ENCODE peak calls at places on chromosomes 13 and 19, in five cellular contexts. One of them, this sample, is unnamed.

GRCh38 chr19:44576843-44577565 is 36.4 kb upstream of the IGSF23 start:
- DNase-seq in body of pancreas: peak
- DNase-seq in right lobe of liver: peak
- DNase-seq in A549: peak
- DNase-seq in HCT116: peak
- DNase-seq in this sample: peak

GRCh38 chr19:49331616-49332055 is 3.6 kb upstream of the CD37 start:
- DNase-seq in body of pancreas: peak
- DNase-seq in right lobe of liver: peak
- DNase-seq in A549: peak
- DNase-seq in HCT116: peak
- DNase-seq in this sample: no peak

GRCh38 chr13:29956771-29957170 is 106.4 kb upstream of the UBL3 start:
- DNase-seq in body of pancreas: no peak
- DNase-seq in right lobe of liver: no peak
- DNase-seq in A549: no peak
- DNase-seq in HCT116: no peak
- DNase-seq in this sample: no peak

GRCh38 chr13:109812375-109812774 is 26.0 kb upstream of the IRS2 start:
- DNase-seq in body of pancreas: no peak
- DNase-seq in right lobe of liver: no peak
- DNase-seq in A549: no peak
- DNase-seq in HCT116: no peak
- DNase-seq in this sample: no peak

GRCh38 chr13:25490236-25490635 is 118.5 kb downstream of the ATP8A2 start:
- DNase-seq in body of pancreas: no peak
- DNase-seq in right lobe of liver: no peak
- DNase-seq in A549: no peak
- DNase-seq in HCT116: no peak
- DNase-seq in this sample: no peak

GRCh38 chr13:73677041-73677589 is 457.1 kb downstream of the KLF12 start:
- DNase-seq in body of pancreas: no peak
- DNase-seq in right lobe of liver: no peak
- DNase-seq in A549: peak
- DNase-seq in HCT116: no peak
- DNase-seq in this sample: no peak

GRCh38 chr13:46773556-46773955 is 23.4 kb downstream of the ESD start:
- DNase-seq in body of pancreas: no peak
- DNase-seq in right lobe of liver: no peak
- DNase-seq in A549: no peak
- DNase-seq in HCT116: no peak
- DNase-seq in this sample: no peak

GRCh38 chr19:17073869-17074627 is 1.2 kb downstream of the HAUS8 start:
- DNase-seq in body of pancreas: no peak
- DNase-seq in right lobe of liver: no peak
- DNase-seq in A549: no peak
- DNase-seq in HCT116: no peak
- DNase-seq in this sample: peak

GRCh38 chr13:43348397-43348796 is 325.0 kb downstream of the DNAJC15 start:
- DNase-seq in body of pancreas: no peak
- DNase-seq in right lobe of liver: no peak
- DNase-seq in A549: peak
- DNase-seq in HCT116: no peak
- DNase-seq in this sample: no peak

GRCh38 chr13:49240017-49240416 is 7.7 kb upstream of the CDADC1 start:
- DNase-seq in body of pancreas: peak
- DNase-seq in right lobe of liver: no peak
- DNase-seq in A549: peak
- DNase-seq in HCT116: peak
- DNase-seq in this sample: no peak

GRCh38 chr19:17323973-17324327 is 10.7 kb downstream of the ANO8 start:
- DNase-seq in body of pancreas: no peak
- DNase-seq in right lobe of liver: no peak
- DNase-seq in A549: no peak
- DNase-seq in HCT116: no peak
- DNase-seq in this sample: no peak

GRCh38 chr19:33399745-33400681 is 26.5 kb downstream of the CEBPG start:
- DNase-seq in body of pancreas: no peak
- DNase-seq in right lobe of liver: peak
- DNase-seq in A549: no peak
- DNase-seq in HCT116: no peak
- DNase-seq in this sample: peak

GRCh38 chr13:98556968-98557591 is 19.8 kb downstream of the STK24 start:
- DNase-seq in body of pancreas: peak
- DNase-seq in right lobe of liver: no peak
- DNase-seq in A549: no peak
- DNase-seq in HCT116: no peak
- DNase-seq in this sample: no peak

GRCh38 chr19:57719424-57719823 is 8.0 kb downstream of the ZNF671 start:
- DNase-seq in body of pancreas: no peak
- DNase-seq in right lobe of liver: no peak
- DNase-seq in A549: no peak
- DNase-seq in HCT116: no peak
- DNase-seq in this sample: no peak

GRCh38 chr13:30572859-30573275 is 44.9 kb upstream of the USPL1 start:
- DNase-seq in body of pancreas: peak
- DNase-seq in right lobe of liver: no peak
- DNase-seq in A549: peak
- DNase-seq in HCT116: no peak
- DNase-seq in this sample: no peak

GRCh38 chr19:49749055-49749716 is 13.9 kb downstream of the TSKS start:
- DNase-seq in body of pancreas: no peak
- DNase-seq in right lobe of liver: no peak
- DNase-seq in A549: no peak
- DNase-seq in HCT116: peak
- DNase-seq in this sample: no peak

GRCh38 chr13:111343186-111343805 is 22.9 kb downstream of the TEX29 start:
- DNase-seq in body of pancreas: no peak
- DNase-seq in right lobe of liver: no peak
- DNase-seq in A549: no peak
- DNase-seq in HCT116: no peak
- DNase-seq in this sample: no peak

GRCh38 chr19:17762505-17763229 is 11.4 kb downstream of the FCHO1 start:
- DNase-seq in body of pancreas: no peak
- DNase-seq in right lobe of liver: no peak
- DNase-seq in A549: peak
- DNase-seq in HCT116: no peak
- DNase-seq in this sample: peak

GRCh38 chr19:16587031-16588023 is 15.1 kb upstream of the SLC35E1 start:
- DNase-seq in body of pancreas: peak
- DNase-seq in right lobe of liver: no peak
- DNase-seq in A549: no peak
- DNase-seq in HCT116: no peak
- DNase-seq in this sample: peak

GRCh38 chr13:81275666-81276258 is 934.8 kb upstream of the SPRY2 start:
- DNase-seq in body of pancreas: no peak
- DNase-seq in right lobe of liver: no peak
- DNase-seq in A549: no peak
- DNase-seq in HCT116: no peak
- DNase-seq in this sample: no peak

GRCh38 chr19:48856921-48857320 is 11.5 kb downstream of the PLEKHA4 start:
- DNase-seq in body of pancreas: no peak
- DNase-seq in right lobe of liver: no peak
- DNase-seq in A549: no peak
- DNase-seq in HCT116: no peak
- DNase-seq in this sample: no peak

GRCh38 chr13:110873639-110874507 is 41.0 kb downstream of the ANKRD10 start:
- DNase-seq in body of pancreas: no peak
- DNase-seq in right lobe of liver: no peak
- DNase-seq in A549: no peak
- DNase-seq in HCT116: no peak
- DNase-seq in this sample: no peak

GRCh38 chr19:31049431-31049830 is 299.8 kb downstream of the TSHZ3 start:
- DNase-seq in body of pancreas: no peak
- DNase-seq in right lobe of liver: no peak
- DNase-seq in A549: no peak
- DNase-seq in HCT116: no peak
- DNase-seq in this sample: peak

GRCh38 chr13:103246581-103247200 is 180.5 kb upstream of the SLC10A2 start:
- DNase-seq in body of pancreas: no peak
- DNase-seq in right lobe of liver: no peak
- DNase-seq in A549: no peak
- DNase-seq in HCT116: no peak
- DNase-seq in this sample: no peak

GRCh38 chr19:32829345-32829896 is 40.1 kb downstream of the SLC7A9 start:
- DNase-seq in body of pancreas: no peak
- DNase-seq in right lobe of liver: no peak
- DNase-seq in A549: no peak
- DNase-seq in HCT116: no peak
- DNase-seq in this sample: no peak

GRCh38 chr13:99626461-99627082 is 125.3 kb downstream of the TM9SF2 start:
- DNase-seq in body of pancreas: no peak
- DNase-seq in right lobe of liver: no peak
- DNase-seq in A549: no peak
- DNase-seq in HCT116: peak
- DNase-seq in this sample: no peak

GRCh38 chr13:61144301-61144700 is 271.3 kb downstream of the PCDH20 start:
- DNase-seq in body of pancreas: no peak
- DNase-seq in right lobe of liver: no peak
- DNase-seq in A549: no peak
- DNase-seq in HCT116: no peak
- DNase-seq in this sample: no peak

GRCh38 chr19:49601482-49602038 is 10.6 kb downstream of the PRR12 start:
- DNase-seq in body of pancreas: no peak
- DNase-seq in right lobe of liver: no peak
- DNase-seq in A549: no peak
- DNase-seq in HCT116: no peak
- DNase-seq in this sample: no peak

GRCh38 chr19:3061214-3062161 is 807 bp downstream of the TLE5 start:
- DNase-seq in body of pancreas: peak
- DNase-seq in right lobe of liver: no peak
- DNase-seq in A549: no peak
- DNase-seq in HCT116: no peak
- DNase-seq in this sample: peak

GRCh38 chr13:113493315-113493951 is 2.9 kb upstream of the DCUN1D2 start:
- DNase-seq in body of pancreas: peak
- DNase-seq in right lobe of liver: no peak
- DNase-seq in A549: peak
- DNase-seq in HCT116: peak
- DNase-seq in this sample: no peak
- TF ChIP-seq POLR2A in body of pancreas: peak
- TF ChIP-seq POLR2A in right lobe of liver: no peak
- TF ChIP-seq POLR2A in A549: no peak
- TF ChIP-seq POLR2A in HCT116: no peak
- TF ChIP-seq POLR2A in this sample: no peak

DNA sequence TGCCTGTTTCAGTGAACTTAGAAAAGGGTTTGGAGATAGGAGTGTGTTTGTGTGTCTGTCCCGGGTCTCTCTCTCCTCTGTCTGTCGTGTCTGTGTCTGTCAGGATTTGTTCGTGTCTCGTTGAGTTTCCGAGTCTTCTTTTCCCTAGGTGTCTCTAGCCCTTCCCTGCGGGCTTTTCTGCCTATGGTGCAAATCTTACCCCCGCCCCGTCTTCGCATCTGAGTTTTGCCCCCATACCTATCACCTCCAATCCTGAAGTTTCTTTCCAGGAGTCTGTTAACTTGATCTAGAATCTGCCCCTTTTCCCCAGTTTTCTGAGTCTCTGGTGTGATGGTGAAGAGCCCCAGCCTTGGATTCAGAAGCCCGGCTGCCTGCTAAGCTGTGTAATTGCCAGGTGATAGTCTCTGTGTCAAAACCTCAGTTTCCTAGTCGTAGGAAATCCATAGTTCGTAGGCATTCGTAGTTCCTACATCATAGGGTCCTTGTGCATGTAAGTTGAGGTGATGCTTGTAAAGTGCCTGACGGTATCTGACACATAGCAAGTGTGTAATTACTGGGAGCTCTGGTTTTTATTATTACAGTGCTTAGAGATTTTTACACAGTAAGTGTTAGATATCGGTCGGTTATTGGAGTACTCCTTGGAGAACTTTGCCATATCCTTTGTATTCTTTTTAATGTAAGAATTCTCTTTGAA is 782 bp downstream of the EPN1 start:
- DNase-seq in body of pancreas: no peak
- DNase-seq in right lobe of liver: no peak
- DNase-seq in A549: no peak
- DNase-seq in HCT116: no peak
- DNase-seq in this sample: no peak
- H3K27ac ChIP-seq in body of pancreas: peak
- H3K27ac ChIP-seq in right lobe of liver: peak
- H3K27ac ChIP-seq in A549: peak
- H3K27ac ChIP-seq in HCT116: peak
- H3K27ac ChIP-seq in this sample: peak

GRCh38 chr19:54115071-54116063 is at the start of the genes PRPF31 and TFPT:
- DNase-seq in body of pancreas: peak
- DNase-seq in right lobe of liver: peak
- DNase-seq in A549: peak
- DNase-seq in HCT116: peak
- DNase-seq in this sample: peak

GRCh38 chr19:54108496-54108895 is 5.8 kb downstream of the NDUFA3 start:
- DNase-seq in body of pancreas: no peak
- DNase-seq in right lobe of liver: no peak
- DNase-seq in A549: no peak
- DNase-seq in HCT116: no peak
- DNase-seq in this sample: no peak

GRCh38 chr19:54109651-54110050 is 5.8 kb downstream of the TFPT start:
- DNase-seq in body of pancreas: no peak
- DNase-seq in right lobe of liver: no peak
- DNase-seq in A549: no peak
- DNase-seq in HCT116: no peak
- DNase-seq in this sample: no peak

DNA sequence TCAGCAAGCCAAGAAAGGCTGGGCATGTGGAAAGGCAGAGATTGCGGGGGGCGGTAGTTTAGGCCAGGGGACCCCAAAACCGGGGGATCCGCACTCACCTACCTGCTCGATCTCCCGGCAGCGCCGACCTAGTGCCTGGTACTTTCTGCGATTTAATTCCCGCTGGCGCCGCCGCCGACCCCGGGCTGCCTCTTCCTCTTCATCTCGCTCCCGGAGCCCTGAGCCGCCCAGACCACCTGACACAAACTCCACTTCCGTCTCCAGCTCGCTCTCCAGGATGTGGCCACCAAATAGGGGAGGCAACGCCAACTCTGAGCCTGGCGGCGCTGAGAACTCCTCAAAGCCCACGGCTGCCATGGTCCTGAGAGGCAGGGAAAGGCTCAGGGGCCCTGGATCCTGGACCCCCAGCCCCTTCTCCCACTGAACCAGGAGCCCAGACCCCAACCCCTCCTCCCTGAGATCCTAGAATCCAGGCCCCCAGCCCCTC is 1.1 kb downstream of the TFPT start:
- DNase-seq in body of pancreas: peak
- DNase-seq in right lobe of liver: no peak
- DNase-seq in A549: no peak
- DNase-seq in HCT116: no peak
- DNase-seq in this sample: peak
- TF ChIP-seq POLR2A in body of pancreas: no peak
- TF ChIP-seq POLR2A in right lobe of liver: no peak
- TF ChIP-seq POLR2A in A549: no peak
- TF ChIP-seq POLR2A in HCT116: no peak
- TF ChIP-seq POLR2A in this sample: no peak

DNA sequence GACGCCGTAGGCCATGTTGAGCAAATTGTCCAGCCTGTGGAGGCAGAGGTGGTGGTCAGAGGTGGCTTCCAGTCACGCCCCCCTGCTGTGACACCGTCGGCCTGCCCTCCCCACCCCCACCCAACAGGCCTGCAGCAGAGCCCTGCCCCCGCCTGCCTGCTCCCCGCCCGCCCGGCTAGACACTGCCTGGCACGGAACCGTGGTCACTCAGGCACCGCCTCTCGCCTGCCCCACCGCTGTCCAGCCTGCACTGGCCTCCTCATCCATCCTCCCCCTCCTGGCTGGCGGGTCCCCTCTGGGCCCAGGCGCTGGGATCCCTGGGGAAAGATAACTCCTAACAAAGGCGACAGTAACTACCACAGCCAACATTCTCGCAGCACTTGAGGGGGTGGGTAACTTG is 21.7 kb downstream of the PRKCSH start:
- DNase-seq in body of pancreas: no peak
- DNase-seq in right lobe of liver: no peak
- DNase-seq in A549: no peak
- DNase-seq in HCT116: no peak
- DNase-seq in this sample: no peak
- H3K27ac ChIP-seq in body of pancreas: no peak
- H3K27ac ChIP-seq in right lobe of liver: no peak
- H3K27ac ChIP-seq in A549: no peak
- H3K27ac ChIP-seq in HCT116: no peak
- H3K27ac ChIP-seq in this sample: no peak